ENCODE peak calls at places on chromosome 21, in five cellular contexts. Y, M, Z, F and V are unnamed samples. For H4K20me1, the result is how much of the 10 kb centered on the place peaks cover.

GRCh38 chr21:46350571-46350970 is 26.6 kb downstream of the PCNT start:
- DNase-seq in M (no peak), Y (no peak), Z (no peak), F (no peak), V (no peak)

GRCh38 chr21:18334066-18334465 is 69.5 kb downstream of the TMPRSS15 start:
- DNase-seq in Y (peak), Z (no peak), M (no peak), F (no peak), V (no peak)

GRCh38 chr21:35933466-35933865 is 126.9 kb downstream of the SETD4 start:
- DNase-seq in F (peak), Y (peak), M (peak), Z (peak), V (no peak)

GRCh38 chr21:30779269-30779668 is 24.0 kb upstream of the KRTAP21-1 start:
- DNase-seq in F (no peak), M (no peak), Y (no peak), Z (no peak), V (no peak)

GRCh38 chr21:24290151-24290833 is 1317.0 kb downstream of the MRPL39 start:
- DNase-seq in Y (no peak), F (no peak), M (no peak), Z (no peak), V (peak)

GRCh38 chr21:46124083-46124925 is 26.4 kb downstream of the COL6A2 start:
- DNase-seq in F (no peak), M (no peak), Y (no peak), Z (no peak), V (no peak)

GRCh38 chr21:41195311-41195710 is 27.4 kb downstream of the BACE2 start:
- DNase-seq in Y (no peak), F (no peak), Z (no peak), M (no peak), V (no peak)

GRCh38 chr21:35932232-35932911 is 128.0 kb downstream of the SETD4 start:
- DNase-seq in Z (peak), Y (peak), F (peak), M (peak), V (no peak)

GRCh38 chr21:32817206-32817605 is 45.7 kb upstream of the PAXBP1 start:
- DNase-seq in Y (no peak), F (no peak), M (no peak), Z (no peak), V (no peak)

GRCh38 chr21:45258476-45258875 is 29.2 kb downstream of the POFUT2 start:
- DNase-seq in Z (no peak), F (no peak), M (no peak), Y (no peak), V (no peak)

GRCh38 chr21:37198989-37199924 is 67.9 kb downstream of the VPS26C start:
- DNase-seq in Y (peak), Z (no peak), M (peak), F (peak), V (no peak)

GRCh38 chr21:45228656-45229240 is 58.9 kb downstream of the POFUT2 start:
- DNase-seq in Z (no peak), Y (no peak), M (no peak), F (no peak), V (no peak)

GRCh38 chr21:45109831-45110492 is 35.6 kb downstream of the ADARB1 start:
- DNase-seq in Y (no peak), F (peak), M (no peak), Z (peak), V (peak)

GRCh38 chr21:41720250-41720649 is 46.6 kb downstream of the RIPK4 start:
- DNase-seq in Y (no peak), F (no peak), M (no peak), Z (no peak), V (no peak)

GRCh38 chr21:31780944-31781343 is 49.0 kb upstream of the SCAF4 start:
- DNase-seq in M (peak), Z (peak), Y (peak), F (no peak), V (no peak)

GRCh38 chr21:35428041-35428400 is 378.9 kb upstream of the RUNX1 start:
- DNase-seq in F (no peak), Y (no peak), Z (no peak), M (no peak), V (no peak)

GRCh38 chr21:16551101-16551695 is 821.4 kb downstream of the USP25 start:
- DNase-seq in Y (peak), M (peak), Z (no peak), F (peak), V (no peak)

GRCh38 chr21:32475162-32475812 is 62.8 kb downstream of the EVA1C start:
- DNase-seq in F (peak), Y (peak), Z (no peak), M (no peak), V (no peak)

GRCh38 chr21:46098303-46099141 is 610 bp downstream of the COL6A2 start:
- DNase-seq in M (no peak), F (no peak), Y (no peak), Z (no peak), V (no peak)

GRCh38 chr21:14686466-14687276 is 140.6 kb upstream of the SAMSN1 start:
- DNase-seq in F (no peak), Y (no peak), Z (peak), M (no peak), V (no peak)

GRCh38 chr21:15014220-15014619 is 50.6 kb downstream of the NRIP1 start:
- DNase-seq in F (no peak), Y (no peak), M (no peak), Z (no peak), V (no peak)

GRCh38 chr21:24868117-24868516 is 739.2 kb downstream of the MRPL39 start:
- DNase-seq in M (no peak), Z (no peak), F (no peak), Y (no peak), V (no peak)

GRCh38 chr21:45421071-45421845 is 16.3 kb downstream of the COL18A1 start:
- DNase-seq in Z (no peak), M (peak), Y (peak), F (no peak), V (no peak)

GRCh38 chr21:36747815-36748381 is 49.0 kb downstream of the SIM2 start:
- DNase-seq in F (peak), Y (no peak), Z (no peak), M (no peak), V (no peak)

GRCh38 chr21:41631564-41632461 is 123.9 kb upstream of the TMPRSS2 start:
- DNase-seq in M (peak), Y (peak), F (no peak), Z (no peak), V (peak)

GRCh38 chr21:31493350-31493880 is 149.4 kb upstream of the TIAM1 start:
- DNase-seq in M (no peak), F (no peak), Z (no peak), Y (no peak), V (no peak)

GRCh38 chr21:36147891-36148290 is 8.7 kb upstream of the DOP1B start:
- DNase-seq in M (no peak), Z (no peak), Y (no peak), F (no peak), V (no peak)

GRCh38 chr21:36321325-36322082 is 1.5 kb downstream of the MORC3 start:
- DNase-seq in Y (peak), F (peak), Z (peak), M (peak), V (peak)

GRCh38 chr21:35488941-35489340 is 439.8 kb upstream of the RUNX1 start:
- DNase-seq in M (peak), Y (peak), F (no peak), Z (no peak), V (no peak)

GRCh38 chr21:45874716-45875415 is 106.7 kb upstream of the COL6A1 start:
- DNase-seq in F (peak), M (no peak), Z (no peak), Y (peak), V (no peak)

GRCh38 chr21:27275294-27275927 is 308.5 kb upstream of the ADAMTS5 start:
- DNase-seq in Y (peak), M (peak), Z (no peak), F (no peak), V (no peak)

GRCh38 chr21:35922618-35923017 is 137.7 kb downstream of the SETD4 start:
- DNase-seq in Z (no peak), M (peak), Y (peak), F (peak), V (no peak)

GRCh38 chr21:45296638-45297037 is 8.9 kb upstream of the POFUT2 start:
- DNase-seq in Y (no peak), Z (no peak), M (no peak), F (no peak), V (no peak)

GRCh38 chr21:45306832-45307571 is 19.3 kb upstream of the POFUT2 start:
- DNase-seq in Z (no peak), F (no peak), M (peak), Y (no peak), V (no peak)

GRCh38 chr21:15009964-15010363 is 54.8 kb downstream of the NRIP1 start:
- DNase-seq in F (no peak), Y (no peak), M (no peak), Z (no peak), V (no peak)

GRCh38 chr21:29264721-29265120 is 34.0 kb upstream of the BACH1 start:
- DNase-seq in M (no peak), Z (no peak), F (no peak), Y (no peak), V (no peak)

GRCh38 chr21:33078907-33079582 is 9.1 kb downstream of the OLIG1 start:
- DNase-seq in Y (peak), F (no peak), M (peak), Z (no peak), V (peak)

GRCh38 chr21:26119906-26120305 is 50.7 kb downstream of the APP start:
- DNase-seq in Y (no peak), Z (no peak), M (no peak), F (no peak), V (no peak)
- H4K20me1 ChIP-seq in Y (under half), Z (under half), M (under half), F (under half), V (under half)

DNA sequence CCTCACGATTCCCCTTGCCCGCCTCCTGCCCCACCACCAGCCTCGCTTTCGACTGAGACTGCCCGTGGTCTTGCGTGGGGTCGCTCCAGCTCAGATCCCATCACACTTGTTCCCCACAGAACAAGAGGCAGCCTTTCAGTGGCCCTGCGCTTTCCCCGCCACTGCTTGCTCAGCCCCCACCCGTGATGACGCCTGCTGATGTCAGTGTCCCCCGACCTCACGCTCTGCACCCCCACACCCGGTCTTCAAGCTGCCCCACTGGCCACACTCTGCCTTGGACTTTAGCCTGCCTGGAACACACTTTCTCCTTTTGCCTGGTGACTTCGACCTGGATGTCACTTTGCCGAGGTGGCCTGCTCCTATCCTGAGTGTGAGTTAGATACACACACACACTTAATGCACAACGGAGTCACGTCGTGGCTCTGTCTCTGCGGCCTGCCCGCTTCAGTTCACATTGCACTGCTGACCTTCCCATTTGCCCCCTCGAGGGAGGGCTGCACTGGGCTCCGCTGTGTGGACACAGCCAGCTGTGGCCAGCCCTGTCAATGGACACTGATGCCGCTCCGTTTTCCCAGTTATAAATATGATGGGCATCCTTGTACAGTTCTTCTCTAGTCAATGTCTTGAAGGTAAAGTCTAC is 13.0 kb downstream of the AGPAT3 start:
- DNase-seq in Y (no peak), M (no peak), Z (no peak), F (no peak), V (no peak)
- H4K20me1 ChIP-seq in Y (under half), M (under half), Z (under half), F (under half), V (half or more)

DNA sequence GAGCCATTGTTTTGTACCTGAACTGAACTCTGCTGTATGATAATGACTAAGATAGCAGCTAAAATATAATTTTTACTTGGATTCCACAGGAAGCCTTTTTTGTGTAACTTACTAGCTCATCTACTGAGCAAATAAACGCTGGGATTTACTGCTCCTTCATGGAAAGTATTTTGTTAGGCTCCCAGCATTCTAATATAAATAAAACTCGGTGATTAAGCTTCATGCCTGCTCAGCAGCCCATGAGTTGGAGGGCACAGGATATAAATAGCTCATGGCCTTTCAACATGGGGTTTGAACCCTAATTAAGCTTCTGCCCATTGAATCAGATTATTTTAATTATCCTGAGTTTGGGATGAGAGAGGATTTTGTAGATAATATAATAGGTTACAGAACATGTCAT is 180.0 kb downstream of the PCP4 start:
- DNase-seq in F (no peak), M (no peak), Y (no peak), Z (no peak), V (no peak)
- H4K20me1 ChIP-seq in F (under half), M (under half), Y (under half), Z (under half), V (under half)

GRCh38 chr21:42861311-42862122 is 17.8 kb downstream of the WDR4 start:
- DNase-seq in Y (no peak), Z (no peak), M (no peak), F (peak), V (no peak)
- H4K20me1 ChIP-seq in Y (half or more), Z (under half), M (under half), F (under half), V (half or more)

GRCh38 chr21:43944181-43944633 is 67.9 kb upstream of the TRAPPC10 start:
- DNase-seq in Z (no peak), F (no peak), Y (no peak), M (no peak), V (no peak)
- H4K20me1 ChIP-seq in Z (under half), F (under half), Y (under half), M (under half), V (half or more)

GRCh38 chr21:44047996-44048560 is 36.0 kb downstream of the TRAPPC10 start:
- DNase-seq in Y (no peak), F (no peak), M (no peak), Z (no peak), V (no peak)
- H4K20me1 ChIP-seq in Y (under half), F (under half), M (under half), Z (under half), V (under half)

DNA sequence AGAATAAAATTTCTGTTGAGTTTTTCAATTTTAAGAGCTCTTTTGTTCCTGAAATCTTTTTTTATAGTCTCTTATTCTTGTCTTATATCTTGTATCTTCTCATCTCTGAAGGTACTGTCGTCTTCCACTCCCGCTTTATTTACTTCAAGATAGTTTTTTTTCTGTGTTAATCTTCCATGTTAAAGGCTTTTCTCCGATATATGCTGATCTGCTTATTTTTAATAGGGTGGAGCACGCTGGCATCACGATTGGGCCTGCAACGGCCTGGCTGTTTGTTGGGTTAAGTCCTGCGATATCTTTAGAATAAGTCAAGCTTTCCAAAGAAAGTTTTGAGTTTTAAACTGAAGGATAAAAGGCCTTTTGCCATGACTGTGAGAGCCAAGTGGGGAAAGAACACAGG is 35.7 kb downstream of the MRPS6 start:
- DNase-seq in Y (no peak), Z (no peak), M (no peak), F (no peak), V (no peak)
- H4K20me1 ChIP-seq in Y (under half), Z (under half), M (under half), F (under half), V (under half)

DNA sequence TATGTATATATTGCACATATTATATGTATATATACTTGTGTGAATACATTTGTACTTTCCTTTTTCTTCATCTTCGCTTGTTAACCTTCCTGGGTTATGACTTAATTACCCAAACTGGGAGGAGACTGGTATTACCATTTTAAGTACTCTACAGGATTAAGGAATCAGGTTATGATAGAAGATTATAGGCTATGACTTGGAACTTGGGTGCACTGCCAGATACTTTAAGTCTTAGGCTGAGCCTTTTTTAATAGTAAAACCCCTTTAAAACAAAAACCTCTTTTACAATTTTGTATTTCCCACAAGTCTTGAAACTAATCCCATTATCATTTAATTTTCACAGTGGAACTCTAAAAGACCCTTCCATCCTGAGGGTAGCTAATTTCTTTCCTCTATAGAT is 6.0 kb downstream of the BRWD1 start:
- DNase-seq in M (no peak), Y (no peak), Z (no peak), F (no peak), V (no peak)
- H4K20me1 ChIP-seq in M (under half), Y (under half), Z (under half), F (under half), V (under half)